ENCODE peak calls at places on chromosomes 12 and 14, in four cellular contexts. U, T, X and H are unnamed samples.

GRCh38 chr12:88870000-88870737 is 289.9 kb upstream of the KITLG start:
- DNase-seq in U (no peak), T (no peak), X (no peak), H (no peak)

GRCh38 chr12:74646831-74647230 is 109.2 kb downstream of the ATXN7L3B start:
- DNase-seq in U (no peak), T (no peak), X (peak; percentile 17), H (no peak)

GRCh38 chr12:26204612-26205289 is 9.4 kb downstream of the SSPN start:
- DNase-seq in U (no peak), T (no peak), X (no peak), H (no peak)

GRCh38 chr14:68380304-68380840 is 412.5 kb downstream of the ZFP36L1 start:
- DNase-seq in U (no peak), T (no peak), X (no peak), H (no peak)

GRCh38 chr12:12115531-12115930 is 44.8 kb downstream of the BCL2L14 start:
- DNase-seq in U (no peak), T (no peak), X (no peak), H (no peak)

GRCh38 chr12:76303365-76303764 is 44.9 kb downstream of the BBS10 start:
- DNase-seq in U (no peak), T (no peak), X (no peak), H (no peak)

GRCh38 chr14:100589071-100589759 is 2.0 kb upstream of the BEGAIN start:
- DNase-seq in U (peak; percentile 30), T (no peak), X (no peak), H (no peak)

GRCh38 chr12:63982787-63983186 is 138.3 kb downstream of the SRGAP1 start:
- DNase-seq in U (no peak), T (no peak), X (no peak), H (no peak)

GRCh38 chr12:50251619-50252300 is 31.6 kb downstream of the LIMA1 start:
- DNase-seq in U (no peak), T (no peak), X (no peak), H (no peak)

GRCh38 chr14:38593477-38593876 is 337.6 kb upstream of the CLEC14A start:
- DNase-seq in U (no peak), T (no peak), X (no peak), H (no peak)

GRCh38 chr12:54082402-54082892 is 28.8 kb downstream of the HOXC4 start:
- DNase-seq in U (no peak), T (no peak), X (peak; percentile 73), H (no peak)

GRCh38 chr14:80681651-80682050 is 259.9 kb downstream of the CEP128 start:
- DNase-seq in U (no peak), T (no peak), X (no peak), H (no peak)

GRCh38 chr14:34059925-34060746 is 109.3 kb upstream of the EGLN3 start:
- DNase-seq in U (peak; percentile 85), T (peak; percentile 76), X (peak; percentile 94), H (no peak)

GRCh38 chr14:106875503-106875902 is 1349.1 kb downstream of the TMEM121 start:
- DNase-seq in U (no peak), T (no peak), X (no peak), H (no peak)

GRCh38 chr14:56581041-56581727 is 1.6 kb downstream of the TMEM260 start:
- DNase-seq in U (no peak), T (no peak), X (no peak), H (no peak)
- H3K4me3 ChIP-seq in U (peak overlapping the region; percentile 100), T (peak overlapping the region; percentile 99), X (no peak overlapping the region), H (peak overlapping the region; percentile 94)

GRCh38 chr14:61388976-61389576 is 67.7 kb downstream of the PRKCH start:
- DNase-seq in U (no peak), T (no peak), X (no peak), H (no peak)
- H3K4me3 ChIP-seq in U (no peak overlapping the region), T (no peak overlapping the region), X (no peak overlapping the region), H (no peak overlapping the region)

GRCh38 chr12:124005736-124006581 is 32.9 kb downstream of the ZNF664 start:
- DNase-seq in U (no peak), T (no peak), X (no peak), H (no peak)
- H3K4me3 ChIP-seq in U (no peak overlapping the region), T (no peak overlapping the region), X (no peak overlapping the region), H (no peak overlapping the region)

DNA sequence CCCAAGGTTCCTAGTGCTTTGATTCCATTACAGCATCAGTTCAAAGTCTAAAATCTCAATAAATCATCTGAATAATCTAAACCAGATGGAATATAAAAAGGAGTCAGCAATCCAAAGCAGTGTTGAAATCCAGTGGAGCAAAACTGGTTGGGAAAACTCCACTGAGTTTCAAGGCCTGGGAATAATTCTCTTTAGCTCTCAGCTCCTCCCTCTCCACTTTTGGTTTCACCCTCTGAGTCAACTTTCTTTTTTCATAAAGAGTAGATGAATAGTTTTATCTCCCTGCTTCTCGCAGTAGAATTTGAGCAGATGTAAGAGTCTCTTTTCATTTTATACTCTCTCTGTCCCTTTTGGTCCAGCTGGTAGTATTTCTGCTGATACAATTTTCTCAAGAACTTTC is 338.6 kb downstream of the APAF1 start:
- DNase-seq in U (no peak), T (no peak), X (no peak), H (no peak)
- H3K4me3 ChIP-seq in U (no peak overlapping the region), T (no peak overlapping the region), X (no peak overlapping the region), H (no peak overlapping the region)

DNA sequence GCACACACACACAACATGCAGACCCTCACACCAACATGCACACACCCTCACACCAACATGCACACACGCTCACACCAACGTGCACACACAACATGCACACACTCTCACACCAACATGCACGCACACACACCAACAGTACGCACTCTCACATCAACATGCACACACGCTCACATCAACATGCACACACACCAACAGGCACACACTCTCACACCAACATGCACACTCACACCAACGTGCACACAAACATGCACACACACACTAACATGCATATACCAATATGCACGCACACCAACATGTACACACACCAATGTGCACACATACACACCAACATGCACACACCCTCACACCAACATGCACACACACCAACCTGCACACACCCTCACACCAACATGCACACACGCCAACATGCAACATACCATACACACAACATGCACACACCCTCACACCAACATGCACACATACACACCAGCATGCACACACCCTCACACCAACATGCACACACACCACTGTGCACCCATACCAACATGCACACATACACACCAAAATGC is 175.8 kb downstream of the KSR2 start:
- DNase-seq in U (no peak), T (no peak), X (no peak), H (no peak)
- H3K4me3 ChIP-seq in U (no peak overlapping the region), T (no peak overlapping the region), X (no peak overlapping the region), H (no peak overlapping the region)

GRCh38 chr14:45135181-45135580 is 549 bp upstream of the FANCM start:
- DNase-seq in U (no peak), T (no peak), X (peak; percentile 8), H (no peak)
- H3K4me3 ChIP-seq in U (peak overlapping the region; percentile 75), T (peak overlapping the region; percentile 78), X (peak overlapping the region; percentile 48), H (peak overlapping the region; percentile 68)

GRCh38 chr12:86264451-86265328 is 8.5 kb upstream of the MGAT4C start:
- DNase-seq in U (peak; percentile 81), T (peak; percentile 81), X (peak; percentile 17), H (no peak)
- H3K4me3 ChIP-seq in U (peak overlapping the region; percentile 35), T (peak overlapping the region; percentile 63), X (no peak overlapping the region), H (no peak overlapping the region)

GRCh38 chr14:65282909-65283253 is 129.6 kb upstream of the FUT8 start:
- DNase-seq in U (no peak), T (no peak), X (no peak), H (no peak)

GRCh38 chr14:65280653-65281052 is 131.9 kb upstream of the FUT8 start:
- DNase-seq in U (no peak), T (no peak), X (no peak), H (no peak)

GRCh38 chr14:65279510-65279909 is 133.0 kb upstream of the FUT8 start:
- DNase-seq in U (no peak), T (no peak), X (no peak), H (no peak)

GRCh38 chr14:65279958-65280357 is 132.6 kb upstream of the FUT8 start:
- DNase-seq in U (no peak), T (no peak), X (no peak), H (no peak)

GRCh38 chr14:65281991-65282908 is 130.3 kb upstream of the FUT8 start:
- DNase-seq in U (no peak), T (no peak), X (no peak), H (peak; percentile 71)
- H3K4me3 ChIP-seq in U (peak overlapping the region; percentile 21), T (peak overlapping the region; percentile 45), X (no peak overlapping the region), H (no peak overlapping the region)